ENCODE peak calls at places on chromosomes 1 and 21, in ten cellular contexts. One of them, this sample, is unnamed.

GRCh38 chr1:3995141-3995780 is 95.2 kb upstream of the C1orf174 start:
- DNase-seq in naive thymus-derived CD4-positive, alpha-beta T cell: no peak
- DNase-seq in heart right ventricle: no peak
- DNase-seq in cerebellar nuclear complex: no peak
- DNase-seq in activated naive CD4-positive, alpha-beta T cell: no peak
- DNase-seq in iPS-NIHi11: no peak
- DNase-seq in HT1080: no peak
- DNase-seq in HTR-8/SVneo: no peak
- DNase-seq in activated CD4-positive, alpha-beta T cell treated with anti-CD3 and anti-CD28 coated beads for 36 hours: no peak
- DNase-seq in SK-MEL-5: no peak
- DNase-seq in this sample: peak; percentile 76

GRCh38 chr1:226104671-226105121 is 42.2 kb downstream of the H3-3A start:
- DNase-seq in activated CD4-positive, alpha-beta T cell treated with anti-CD3 and anti-CD28 coated beads for 36 hours: no peak
- DNase-seq in heart right ventricle: no peak
- DNase-seq in naive thymus-derived CD4-positive, alpha-beta T cell: no peak
- DNase-seq in SK-MEL-5: no peak
- DNase-seq in cerebellar nuclear complex: no peak
- DNase-seq in HT1080: peak; percentile 73
- DNase-seq in activated naive CD4-positive, alpha-beta T cell: no peak
- DNase-seq in HTR-8/SVneo: no peak
- DNase-seq in iPS-NIHi11: no peak
- DNase-seq in this sample: no peak

GRCh38 chr1:40899230-40899870 is 37.2 kb upstream of the CITED4 start:
- DNase-seq in HT1080: no peak
- DNase-seq in cerebellar nuclear complex: no peak
- DNase-seq in SK-MEL-5: no peak
- DNase-seq in activated naive CD4-positive, alpha-beta T cell: no peak
- DNase-seq in iPS-NIHi11: peak; percentile 76
- DNase-seq in naive thymus-derived CD4-positive, alpha-beta T cell: no peak
- DNase-seq in HTR-8/SVneo: no peak
- DNase-seq in heart right ventricle: no peak
- DNase-seq in activated CD4-positive, alpha-beta T cell treated with anti-CD3 and anti-CD28 coated beads for 36 hours: no peak
- DNase-seq in this sample: no peak

GRCh38 chr1:47635597-47635996 is 197.8 kb downstream of the FOXD2 start:
- DNase-seq in heart right ventricle: no peak
- DNase-seq in activated CD4-positive, alpha-beta T cell treated with anti-CD3 and anti-CD28 coated beads for 36 hours: no peak
- DNase-seq in iPS-NIHi11: no peak
- DNase-seq in cerebellar nuclear complex: no peak
- DNase-seq in HTR-8/SVneo: no peak
- DNase-seq in HT1080: no peak
- DNase-seq in activated naive CD4-positive, alpha-beta T cell: no peak
- DNase-seq in naive thymus-derived CD4-positive, alpha-beta T cell: no peak
- DNase-seq in SK-MEL-5: no peak
- DNase-seq in this sample: no peak

GRCh38 chr1:33119532-33120217 is 38.7 kb downstream of the AZIN2 start:
- DNase-seq in activated naive CD4-positive, alpha-beta T cell: no peak
- DNase-seq in naive thymus-derived CD4-positive, alpha-beta T cell: no peak
- DNase-seq in SK-MEL-5: no peak
- DNase-seq in iPS-NIHi11: peak; percentile 66
- DNase-seq in HTR-8/SVneo: no peak
- DNase-seq in HT1080: no peak
- DNase-seq in activated CD4-positive, alpha-beta T cell treated with anti-CD3 and anti-CD28 coated beads for 36 hours: no peak
- DNase-seq in heart right ventricle: no peak
- DNase-seq in cerebellar nuclear complex: no peak
- DNase-seq in this sample: no peak

GRCh38 chr1:45215485-45216199 is 9.2 kb upstream of the ZSWIM5 start:
- DNase-seq in HTR-8/SVneo: no peak
- DNase-seq in iPS-NIHi11: no peak
- DNase-seq in activated CD4-positive, alpha-beta T cell treated with anti-CD3 and anti-CD28 coated beads for 36 hours: no peak
- DNase-seq in naive thymus-derived CD4-positive, alpha-beta T cell: no peak
- DNase-seq in heart right ventricle: no peak
- DNase-seq in SK-MEL-5: no peak
- DNase-seq in activated naive CD4-positive, alpha-beta T cell: no peak
- DNase-seq in cerebellar nuclear complex: no peak
- DNase-seq in HT1080: no peak
- DNase-seq in this sample: no peak

GRCh38 chr1:41714613-41715389 is 203.9 kb downstream of the HIVEP3 start:
- DNase-seq in heart right ventricle: no peak
- DNase-seq in naive thymus-derived CD4-positive, alpha-beta T cell: no peak
- DNase-seq in HT1080: no peak
- DNase-seq in activated CD4-positive, alpha-beta T cell treated with anti-CD3 and anti-CD28 coated beads for 36 hours: no peak
- DNase-seq in HTR-8/SVneo: no peak
- DNase-seq in cerebellar nuclear complex: no peak
- DNase-seq in iPS-NIHi11: no peak
- DNase-seq in SK-MEL-5: no peak
- DNase-seq in activated naive CD4-positive, alpha-beta T cell: no peak
- DNase-seq in this sample: no peak

GRCh38 chr1:18939398-18940302 is 16.8 kb downstream of the IFFO2 start:
- DNase-seq in cerebellar nuclear complex: no peak
- DNase-seq in HTR-8/SVneo: no peak
- DNase-seq in activated naive CD4-positive, alpha-beta T cell: no peak
- DNase-seq in activated CD4-positive, alpha-beta T cell treated with anti-CD3 and anti-CD28 coated beads for 36 hours: no peak
- DNase-seq in HT1080: no peak
- DNase-seq in iPS-NIHi11: no peak
- DNase-seq in heart right ventricle: no peak
- DNase-seq in naive thymus-derived CD4-positive, alpha-beta T cell: no peak
- DNase-seq in SK-MEL-5: no peak
- DNase-seq in this sample: no peak

GRCh38 chr21:38142226-38142625 is 114.6 kb upstream of the KCNJ15 start:
- DNase-seq in heart right ventricle: no peak
- DNase-seq in naive thymus-derived CD4-positive, alpha-beta T cell: no peak
- DNase-seq in activated naive CD4-positive, alpha-beta T cell: no peak
- DNase-seq in SK-MEL-5: no peak
- DNase-seq in iPS-NIHi11: no peak
- DNase-seq in HT1080: no peak
- DNase-seq in cerebellar nuclear complex: no peak
- DNase-seq in HTR-8/SVneo: no peak
- DNase-seq in activated CD4-positive, alpha-beta T cell treated with anti-CD3 and anti-CD28 coated beads for 36 hours: no peak
- DNase-seq in this sample: no peak

GRCh38 chr1:23593556-23594148 is 34.4 kb upstream of the ID3 start:
- DNase-seq in cerebellar nuclear complex: no peak
- DNase-seq in iPS-NIHi11: no peak
- DNase-seq in HT1080: peak; percentile 60
- DNase-seq in activated naive CD4-positive, alpha-beta T cell: no peak
- DNase-seq in HTR-8/SVneo: peak; percentile 48
- DNase-seq in activated CD4-positive, alpha-beta T cell treated with anti-CD3 and anti-CD28 coated beads for 36 hours: peak; percentile 55
- DNase-seq in heart right ventricle: no peak
- DNase-seq in SK-MEL-5: no peak
- DNase-seq in naive thymus-derived CD4-positive, alpha-beta T cell: no peak
- DNase-seq in this sample: no peak

GRCh38 chr1:16924216-16924918 is 2.6 kb downstream of the CROCC start:
- DNase-seq in SK-MEL-5: no peak
- DNase-seq in iPS-NIHi11: no peak
- DNase-seq in naive thymus-derived CD4-positive, alpha-beta T cell: no peak
- DNase-seq in HTR-8/SVneo: no peak
- DNase-seq in heart right ventricle: no peak
- DNase-seq in activated CD4-positive, alpha-beta T cell treated with anti-CD3 and anti-CD28 coated beads for 36 hours: no peak
- DNase-seq in activated naive CD4-positive, alpha-beta T cell: no peak
- DNase-seq in HT1080: no peak
- DNase-seq in cerebellar nuclear complex: no peak
- DNase-seq in this sample: no peak

GRCh38 chr1:109392037-109392787 is 5.5 kb downstream of the SORT1 start:
- DNase-seq in iPS-NIHi11: no peak
- DNase-seq in HTR-8/SVneo: no peak
- DNase-seq in activated naive CD4-positive, alpha-beta T cell: no peak
- DNase-seq in activated CD4-positive, alpha-beta T cell treated with anti-CD3 and anti-CD28 coated beads for 36 hours: no peak
- DNase-seq in cerebellar nuclear complex: no peak
- DNase-seq in SK-MEL-5: no peak
- DNase-seq in naive thymus-derived CD4-positive, alpha-beta T cell: no peak
- DNase-seq in heart right ventricle: peak; percentile 30
- DNase-seq in HT1080: no peak
- DNase-seq in this sample: no peak

GRCh38 chr1:76336951-76337371 is 262.4 kb downstream of the ST6GALNAC3 start:
- DNase-seq in heart right ventricle: peak; percentile 68
- DNase-seq in activated naive CD4-positive, alpha-beta T cell: no peak
- DNase-seq in naive thymus-derived CD4-positive, alpha-beta T cell: no peak
- DNase-seq in iPS-NIHi11: peak; percentile 37
- DNase-seq in HT1080: peak; percentile 37
- DNase-seq in HTR-8/SVneo: no peak
- DNase-seq in activated CD4-positive, alpha-beta T cell treated with anti-CD3 and anti-CD28 coated beads for 36 hours: no peak
- DNase-seq in cerebellar nuclear complex: no peak
- DNase-seq in SK-MEL-5: no peak
- DNase-seq in this sample: no peak

GRCh38 chr1:199311478-199312242 is 672.8 kb downstream of the PTPRC start:
- DNase-seq in naive thymus-derived CD4-positive, alpha-beta T cell: no peak
- DNase-seq in iPS-NIHi11: peak; percentile 29
- DNase-seq in heart right ventricle: no peak
- DNase-seq in SK-MEL-5: peak; percentile 7
- DNase-seq in HTR-8/SVneo: no peak
- DNase-seq in activated naive CD4-positive, alpha-beta T cell: no peak
- DNase-seq in activated CD4-positive, alpha-beta T cell treated with anti-CD3 and anti-CD28 coated beads for 36 hours: no peak
- DNase-seq in cerebellar nuclear complex: no peak
- DNase-seq in HT1080: no peak
- DNase-seq in this sample: no peak

GRCh38 chr1:236686815-236687160 is 489 bp downstream of the ACTN2 start:
- DNase-seq in HTR-8/SVneo: no peak
- DNase-seq in SK-MEL-5: no peak
- DNase-seq in naive thymus-derived CD4-positive, alpha-beta T cell: no peak
- DNase-seq in activated naive CD4-positive, alpha-beta T cell: no peak
- DNase-seq in iPS-NIHi11: peak; percentile 15
- DNase-seq in activated CD4-positive, alpha-beta T cell treated with anti-CD3 and anti-CD28 coated beads for 36 hours: peak; percentile 16
- DNase-seq in cerebellar nuclear complex: no peak
- DNase-seq in HT1080: no peak
- DNase-seq in heart right ventricle: peak; percentile 34
- DNase-seq in this sample: no peak

GRCh38 chr1:21511579-21512522 is 2.6 kb downstream of the ALPL start:
- DNase-seq in iPS-NIHi11: no peak
- DNase-seq in cerebellar nuclear complex: no peak
- DNase-seq in naive thymus-derived CD4-positive, alpha-beta T cell: no peak
- DNase-seq in SK-MEL-5: no peak
- DNase-seq in heart right ventricle: peak; percentile 49
- DNase-seq in HTR-8/SVneo: no peak
- DNase-seq in HT1080: peak; percentile 49
- DNase-seq in activated CD4-positive, alpha-beta T cell treated with anti-CD3 and anti-CD28 coated beads for 36 hours: no peak
- DNase-seq in activated naive CD4-positive, alpha-beta T cell: no peak
- DNase-seq in this sample: no peak

GRCh38 chr1:100115524-100115923 is 17.2 kb downstream of the SASS6 start:
- DNase-seq in naive thymus-derived CD4-positive, alpha-beta T cell: no peak
- DNase-seq in SK-MEL-5: no peak
- DNase-seq in iPS-NIHi11: no peak
- DNase-seq in HTR-8/SVneo: no peak
- DNase-seq in activated CD4-positive, alpha-beta T cell treated with anti-CD3 and anti-CD28 coated beads for 36 hours: no peak
- DNase-seq in activated naive CD4-positive, alpha-beta T cell: no peak
- DNase-seq in heart right ventricle: no peak
- DNase-seq in HT1080: no peak
- DNase-seq in cerebellar nuclear complex: no peak
- DNase-seq in this sample: no peak

GRCh38 chr1:183517401-183517800 is 45.1 kb downstream of the SMG7 start:
- DNase-seq in iPS-NIHi11: no peak
- DNase-seq in activated naive CD4-positive, alpha-beta T cell: no peak
- DNase-seq in HT1080: no peak
- DNase-seq in HTR-8/SVneo: no peak
- DNase-seq in naive thymus-derived CD4-positive, alpha-beta T cell: no peak
- DNase-seq in activated CD4-positive, alpha-beta T cell treated with anti-CD3 and anti-CD28 coated beads for 36 hours: no peak
- DNase-seq in SK-MEL-5: no peak
- DNase-seq in cerebellar nuclear complex: no peak
- DNase-seq in heart right ventricle: no peak
- DNase-seq in this sample: no peak

GRCh38 chr1:207752456-207753132 is 740 bp downstream of the CD46 start:
- DNase-seq in naive thymus-derived CD4-positive, alpha-beta T cell: peak; percentile 11
- DNase-seq in SK-MEL-5: no peak
- DNase-seq in cerebellar nuclear complex: no peak
- DNase-seq in heart right ventricle: no peak
- DNase-seq in HT1080: peak; percentile 31
- DNase-seq in activated CD4-positive, alpha-beta T cell treated with anti-CD3 and anti-CD28 coated beads for 36 hours: peak; percentile 65
- DNase-seq in activated naive CD4-positive, alpha-beta T cell: no peak
- DNase-seq in HTR-8/SVneo: no peak
- DNase-seq in iPS-NIHi11: no peak
- DNase-seq in this sample: no peak

GRCh38 chr1:62198069-62198780 is 3.6 kb downstream of the L1TD1 start:
- DNase-seq in SK-MEL-5: no peak
- DNase-seq in HTR-8/SVneo: no peak
- DNase-seq in naive thymus-derived CD4-positive, alpha-beta T cell: no peak
- DNase-seq in HT1080: no peak
- DNase-seq in activated CD4-positive, alpha-beta T cell treated with anti-CD3 and anti-CD28 coated beads for 36 hours: no peak
- DNase-seq in cerebellar nuclear complex: no peak
- DNase-seq in iPS-NIHi11: peak; percentile 51
- DNase-seq in heart right ventricle: no peak
- DNase-seq in activated naive CD4-positive, alpha-beta T cell: no peak
- DNase-seq in this sample: no peak

GRCh38 chr1:151593651-151594625 is 17.9 kb upstream of the SNX27 start:
- DNase-seq in HT1080: peak; percentile 44
- DNase-seq in iPS-NIHi11: peak; percentile 91
- DNase-seq in cerebellar nuclear complex: no peak
- DNase-seq in HTR-8/SVneo: peak; percentile 51
- DNase-seq in activated CD4-positive, alpha-beta T cell treated with anti-CD3 and anti-CD28 coated beads for 36 hours: peak; percentile 94
- DNase-seq in naive thymus-derived CD4-positive, alpha-beta T cell: peak; percentile 67
- DNase-seq in heart right ventricle: peak; percentile 73
- DNase-seq in activated naive CD4-positive, alpha-beta T cell: peak; percentile 48
- DNase-seq in SK-MEL-5: peak; percentile 75
- DNase-seq in this sample: no peak

GRCh38 chr1:181632960-181633359 is 149.6 kb downstream of the CACNA1E start:
- DNase-seq in activated CD4-positive, alpha-beta T cell treated with anti-CD3 and anti-CD28 coated beads for 36 hours: no peak
- DNase-seq in HTR-8/SVneo: no peak
- DNase-seq in activated naive CD4-positive, alpha-beta T cell: no peak
- DNase-seq in SK-MEL-5: no peak
- DNase-seq in naive thymus-derived CD4-positive, alpha-beta T cell: no peak
- DNase-seq in heart right ventricle: no peak
- DNase-seq in HT1080: no peak
- DNase-seq in cerebellar nuclear complex: no peak
- DNase-seq in iPS-NIHi11: no peak
- DNase-seq in this sample: no peak

GRCh38 chr1:20883766-20884165 is 96.7 kb upstream of the HP1BP3 start:
- DNase-seq in activated CD4-positive, alpha-beta T cell treated with anti-CD3 and anti-CD28 coated beads for 36 hours: no peak
- DNase-seq in activated naive CD4-positive, alpha-beta T cell: no peak
- DNase-seq in HT1080: no peak
- DNase-seq in SK-MEL-5: no peak
- DNase-seq in heart right ventricle: no peak
- DNase-seq in cerebellar nuclear complex: no peak
- DNase-seq in naive thymus-derived CD4-positive, alpha-beta T cell: no peak
- DNase-seq in iPS-NIHi11: no peak
- DNase-seq in HTR-8/SVneo: no peak
- DNase-seq in this sample: no peak

GRCh38 chr1:93734999-93735398 is 53.4 kb upstream of the BCAR3 start:
- DNase-seq in HT1080: no peak
- DNase-seq in iPS-NIHi11: no peak
- DNase-seq in activated naive CD4-positive, alpha-beta T cell: no peak
- DNase-seq in HTR-8/SVneo: no peak
- DNase-seq in activated CD4-positive, alpha-beta T cell treated with anti-CD3 and anti-CD28 coated beads for 36 hours: no peak
- DNase-seq in SK-MEL-5: peak; percentile 45
- DNase-seq in naive thymus-derived CD4-positive, alpha-beta T cell: no peak
- DNase-seq in heart right ventricle: no peak
- DNase-seq in cerebellar nuclear complex: no peak
- DNase-seq in this sample: no peak

GRCh38 chr1:62050165-62050564 is 144.5 kb upstream of the L1TD1 start:
- DNase-seq in cerebellar nuclear complex: peak; percentile 28
- DNase-seq in naive thymus-derived CD4-positive, alpha-beta T cell: no peak
- DNase-seq in HT1080: no peak
- DNase-seq in activated naive CD4-positive, alpha-beta T cell: no peak
- DNase-seq in activated CD4-positive, alpha-beta T cell treated with anti-CD3 and anti-CD28 coated beads for 36 hours: no peak
- DNase-seq in HTR-8/SVneo: no peak
- DNase-seq in SK-MEL-5: no peak
- DNase-seq in heart right ventricle: no peak
- DNase-seq in iPS-NIHi11: no peak
- DNase-seq in this sample: no peak

GRCh38 chr1:21896652-21897532 is 40.2 kb downstream of the HSPG2 start:
- DNase-seq in activated CD4-positive, alpha-beta T cell treated with anti-CD3 and anti-CD28 coated beads for 36 hours: no peak
- DNase-seq in HTR-8/SVneo: no peak
- DNase-seq in activated naive CD4-positive, alpha-beta T cell: no peak
- DNase-seq in naive thymus-derived CD4-positive, alpha-beta T cell: no peak
- DNase-seq in heart right ventricle: peak; percentile 81
- DNase-seq in SK-MEL-5: no peak
- DNase-seq in HT1080: no peak
- DNase-seq in iPS-NIHi11: no peak
- DNase-seq in cerebellar nuclear complex: no peak
- DNase-seq in this sample: no peak

GRCh38 chr1:108856994-108857393 is at the start of gene AKNAD1:
- DNase-seq in iPS-NIHi11: no peak
- DNase-seq in activated CD4-positive, alpha-beta T cell treated with anti-CD3 and anti-CD28 coated beads for 36 hours: no peak
- DNase-seq in heart right ventricle: no peak
- DNase-seq in HTR-8/SVneo: no peak
- DNase-seq in HT1080: no peak
- DNase-seq in cerebellar nuclear complex: no peak
- DNase-seq in activated naive CD4-positive, alpha-beta T cell: no peak
- DNase-seq in SK-MEL-5: no peak
- DNase-seq in naive thymus-derived CD4-positive, alpha-beta T cell: no peak
- DNase-seq in this sample: no peak

GRCh38 chr1:107875689-107876088 is 89.3 kb downstream of the VAV3 start:
- DNase-seq in heart right ventricle: no peak
- DNase-seq in activated naive CD4-positive, alpha-beta T cell: no peak
- DNase-seq in activated CD4-positive, alpha-beta T cell treated with anti-CD3 and anti-CD28 coated beads for 36 hours: no peak
- DNase-seq in naive thymus-derived CD4-positive, alpha-beta T cell: no peak
- DNase-seq in iPS-NIHi11: no peak
- DNase-seq in SK-MEL-5: no peak
- DNase-seq in HT1080: peak; percentile 25
- DNase-seq in cerebellar nuclear complex: no peak
- DNase-seq in HTR-8/SVneo: no peak
- DNase-seq in this sample: no peak

This sample was measured in chondrocyte.